ENCODE peak calls at places on chromosomes 4 and X, in nine cellular contexts. J is Jurkat, Clone E6-1; P is posterior vena cava; X is esophagus squamous epithelium; T is stimulated activated CD4-positive, alpha-beta T cell treated with anti-CD3 and anti-CD28 coated beads, TNF-alpha, amount 100 ng/mL, for 48 hours; W is prostate gland; H is occipital lobe; I is activated T-helper 9 cell treated with anti-CD3 and anti-CD28 coated beads, Interleukin-2, amount 50 U/mL, for 16 hours; V is spleen. G is an unnamed sample.
A peak's percentile ranks its signal among the peaks of the same experiment; 100 is the strongest.

GRCh38 chr4:105453550-105454201 is 20.2 kb downstream of the PPA2 start:
- DNase-seq in J (no peak), P (no peak), X (no peak), T (no peak), W (no peak), H (no peak), I (no peak), V (no peak), G (no peak)

GRCh38 chrX:47240619-47241018 is 7.8 kb downstream of the USP11 start:
- DNase-seq in J (no peak), P (no peak), X (no peak), T (no peak), W (no peak), H (no peak), I (no peak), V (no peak), G (no peak)

GRCh38 chr4:30525662-30526061 is 194.5 kb upstream of the PCDH7 start:
- DNase-seq in J (no peak), P (no peak), X (no peak), T (no peak), W (no peak), H (no peak), I (no peak), V (no peak), G (no peak)

GRCh38 chr4:498328-498919 is 532 bp downstream of the ZNF721 start:
- DNase-seq in J (no peak), P (no peak), X (no peak), T (no peak), W (no peak), H (no peak), I (no peak), V (no peak), G (no peak)

GRCh38 chrX:42466706-42467105 is 311.3 kb downstream of the PPP1R2C start:
- DNase-seq in J (no peak), P (no peak), X (no peak), T (no peak), W (no peak), H (no peak), I (no peak), V (no peak), G (no peak)

GRCh38 chrX:151723156-151723760 is 7.4 kb downstream of the FATE1 start:
- DNase-seq in J (no peak), P (peak; percentile 71), X (no peak), T (no peak), W (no peak), H (no peak), I (no peak), V (peak; percentile 58), G (no peak)

GRCh38 chr4:112230879-112231778 is 458 bp upstream of the AP1AR start:
- DNase-seq in J (peak; percentile 84), P (peak; percentile 99), X (peak; percentile 82), T (peak; percentile 94), W (peak; percentile 97), H (peak; percentile 97), I (peak; percentile 96), V (peak; percentile 99), G (peak; percentile 65)

GRCh38 chr4:145843148-145843547 is 95.5 kb downstream of the ZNF827 start:
- DNase-seq in J (no peak), P (no peak), X (no peak), T (no peak), W (no peak), H (no peak), I (no peak), V (no peak), G (no peak)

GRCh38 chr4:154018659-154019058 is 229.8 kb upstream of the SFRP2 start:
- DNase-seq in J (no peak), P (no peak), X (no peak), T (no peak), W (no peak), H (no peak), I (no peak), V (no peak), G (no peak)

GRCh38 chrX:118495061-118495921 is at the start of gene DOCK11:
- DNase-seq in J (peak; percentile 83), P (peak; percentile 95), X (peak; percentile 36), T (peak; percentile 72), W (peak; percentile 14), H (peak; percentile 60), I (peak; percentile 69), V (peak; percentile 95), G (peak; percentile 8)

GRCh38 chr4:174948826-174949225 is 30.7 kb downstream of the ADAM29 start:
- DNase-seq in J (no peak), P (no peak), X (no peak), T (no peak), W (no peak), H (no peak), I (no peak), V (peak; percentile 48), G (no peak)